ENCODE peak calls at places on chromosome 2, in six cellular contexts. J, R, E, H, G and F are unnamed samples.
A peak's percentile ranks its signal among the peaks of the same experiment; 100 is the strongest.

GRCh38 chr2:86033751-86034680 is 71.7 kb downstream of the POLR1A start:
- DNase-seq in E (no peak), J (no peak), H (no peak), G (no peak), R (no peak), F (no peak)

GRCh38 chr2:126748929-126749518 is 93.1 kb downstream of the GYPC start:
- DNase-seq in G (no peak), J (no peak), R (no peak), H (no peak), E (no peak), F (no peak)

GRCh38 chr2:60945341-60945740 is 64.0 kb downstream of the REL start:
- DNase-seq in G (no peak), E (no peak), R (no peak), J (no peak), H (no peak), F (no peak)

GRCh38 chr2:196530910-196531309 is 108.6 kb upstream of the CCDC150 start:
- DNase-seq in R (no peak), J (no peak), H (no peak), G (no peak), E (no peak), F (no peak)

GRCh38 chr2:96137611-96138129 is 632 bp downstream of the ASTL start:
- DNase-seq in E (no peak), R (no peak), H (no peak), G (no peak), J (no peak), F (no peak)

GRCh38 chr2:224837558-224837957 is 121.4 kb upstream of the CCDC195 start:
- DNase-seq in R (no peak), G (no peak), H (no peak), E (no peak), J (no peak), F (no peak)

GRCh38 chr2:16625201-16625729 is 40.4 kb downstream of the CYRIA start:
- DNase-seq in G (no peak), J (no peak), E (no peak), R (peak; percentile 61), H (no peak), F (peak; percentile 95)

GRCh38 chr2:61045999-61046398 is 19.7 kb upstream of the SANBR start:
- DNase-seq in J (no peak), E (no peak), R (no peak), H (no peak), G (no peak), F (no peak)

GRCh38 chr2:8026381-8026780 is 655.5 kb upstream of the ID2 start:
- DNase-seq in G (no peak), R (no peak), E (no peak), H (no peak), J (no peak), F (no peak)

GRCh38 chr2:8028981-8029380 is 652.9 kb upstream of the ID2 start:
- DNase-seq in E (no peak), J (no peak), G (no peak), R (no peak), H (no peak), F (no peak)

GRCh38 chr2:8027387-8027786 is 654.5 kb upstream of the ID2 start:
- DNase-seq in H (no peak), E (no peak), J (no peak), G (no peak), R (no peak), F (no peak)

GRCh38 chr2:8028436-8028835 is 653.4 kb upstream of the ID2 start:
- DNase-seq in G (no peak), J (no peak), H (no peak), R (no peak), E (no peak), F (no peak)

DNA sequence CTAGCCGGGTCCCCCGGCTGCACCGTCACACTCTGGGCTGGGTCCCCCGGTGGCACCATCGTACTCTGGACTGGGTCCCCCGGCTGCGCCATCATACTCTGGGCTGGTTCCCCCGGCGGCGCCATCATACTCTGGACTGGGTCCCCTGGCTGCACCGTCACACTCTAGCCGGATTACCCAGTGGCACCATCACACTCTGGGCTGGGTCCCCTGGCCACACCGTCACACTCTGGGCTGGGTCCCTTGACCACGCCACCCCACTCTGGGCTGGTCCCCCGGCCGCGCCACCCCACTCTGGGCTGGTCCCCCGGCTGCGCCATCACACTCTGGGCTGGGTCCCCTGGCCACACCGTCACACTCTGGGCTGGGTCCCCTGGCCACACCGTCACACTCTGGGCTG is 653.8 kb upstream of the ID2 start:
- DNase-seq in E (no peak), J (no peak), R (no peak), G (no peak), H (no peak), F (no peak)
- H3K27me3 ChIP-seq in E (no peaks in the 10 kb centered on the region), J (no peaks in the 10 kb centered on the region), R (no peaks in the 10 kb centered on the region), G (peaks cover 35% of the 10 kb centered on the region), H (no peaks in the 10 kb centered on the region), F (no peaks in the 10 kb centered on the region)

GRCh38 chr2:239461551-239462515 is 61.0 kb upstream of the HDAC4 start:
- DNase-seq in G (no peak), J (no peak), R (no peak), E (no peak), H (no peak), F (no peak)
- TF ChIP-seq REST in G (no peak), J (no peak), R (no peak), E (no peak), H (no peak), F (no peak)

GRCh38 chr2:156009293-156009692 is 323.2 kb downstream of the NR4A2 start:
- DNase-seq in R (no peak), E (no peak), H (no peak), J (no peak), G (peak; percentile 7), F (no peak)
- H3K27me3 ChIP-seq in R (no peaks in the 10 kb centered on the region), E (no peaks in the 10 kb centered on the region), H (no peaks in the 10 kb centered on the region), J (no peaks in the 10 kb centered on the region), G (no peaks in the 10 kb centered on the region), F (no peaks in the 10 kb centered on the region)

GRCh38 chr2:238420878-238421694 is 5.6 kb upstream of the ASB1 start:
- DNase-seq in H (no peak), J (no peak), G (no peak), R (peak; percentile 41), E (no peak), F (peak; percentile 18)
- TF ChIP-seq REST in H (no peak), J (no peak), G (no peak), R (no peak), E (no peak), F (no peak)

GRCh38 chr2:120350125-120350524 is 4.2 kb downstream of the INHBB start:
- DNase-seq in G (no peak), J (no peak), R (no peak), E (no peak), H (no peak), F (no peak)

GRCh38 chr2:120348134-120349103 is 2.5 kb downstream of the INHBB start:
- DNase-seq in E (no peak), G (peak; percentile 85), H (no peak), R (peak; percentile 49), J (no peak), F (no peak)

GRCh38 chr2:120350801-120351324 is 4.9 kb downstream of the INHBB start:
- DNase-seq in H (no peak), R (no peak), E (no peak), G (no peak), J (no peak), F (no peak)

GRCh38 chr2:120347387-120348010 is 1.6 kb downstream of the INHBB start:
- DNase-seq in J (no peak), R (peak; percentile 83), H (no peak), E (no peak), G (no peak), F (no peak)

GRCh38 chr2:120349125-120349921 is 3.4 kb downstream of the INHBB start:
- DNase-seq in R (peak; percentile 36), J (no peak), G (no peak), E (no peak), H (no peak), F (no peak)
- H3K27me3 ChIP-seq in R (peaks cover 73% of the 10 kb centered on the region), J (no peaks in the 10 kb centered on the region), G (peaks cover 82% of the 10 kb centered on the region), E (no peaks in the 10 kb centered on the region), H (peaks cover 27% of the 10 kb centered on the region), F (peaks cover 25% of the 10 kb centered on the region)

GRCh38 chr2:98761909-98762308 is 31.0 kb upstream of the MGAT4A start:
- DNase-seq in H (no peak), G (no peak), E (no peak), J (no peak), R (no peak), F (no peak)
- TF ChIP-seq REST in H (no peak), G (no peak), E (no peak), J (no peak), R (no peak), F (no peak)

DNA sequence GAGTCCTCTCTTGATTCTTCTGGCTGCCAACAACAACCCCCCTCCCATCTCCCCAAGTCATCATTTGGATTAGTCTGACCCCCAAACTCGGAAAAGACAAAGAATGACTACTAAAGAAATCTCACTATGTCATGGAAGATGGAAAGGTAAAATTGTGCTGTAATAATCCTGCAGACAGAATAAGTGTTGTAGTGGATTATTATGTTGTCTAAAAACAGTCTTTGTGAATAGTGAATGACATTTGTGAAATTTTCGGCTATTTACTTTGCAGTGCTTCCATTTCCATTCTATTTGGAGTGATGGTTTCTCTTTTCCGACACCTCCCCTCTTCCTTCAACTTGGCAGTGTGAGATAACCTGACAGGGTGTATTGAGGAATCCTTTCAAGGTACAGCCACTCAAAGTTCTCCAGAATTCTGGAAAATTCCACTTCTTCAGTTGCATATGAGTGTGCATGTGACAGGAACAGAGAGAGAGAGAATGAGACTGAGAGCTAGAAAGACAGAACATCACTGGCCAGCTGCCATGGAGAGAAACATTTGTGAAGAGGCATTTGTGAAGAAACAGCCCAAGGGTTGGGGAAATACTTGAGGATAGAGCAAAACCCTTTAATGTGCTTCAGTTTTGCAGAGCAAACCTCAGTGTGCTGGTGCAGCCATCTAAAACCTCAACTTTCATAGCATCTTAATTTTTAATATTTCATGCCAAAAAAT is 141.9 kb upstream of the DLX2 start:
- DNase-seq in G (no peak), E (no peak), J (no peak), H (no peak), R (no peak), F (no peak)
- H3K27me3 ChIP-seq in G (peaks cover 18% of the 10 kb centered on the region), E (no peaks in the 10 kb centered on the region), J (no peaks in the 10 kb centered on the region), H (no peaks in the 10 kb centered on the region), R (no peaks in the 10 kb centered on the region), F (no peaks in the 10 kb centered on the region)

GRCh38 chr2:184599875-184600227 is 1.5 kb downstream of the ZNF804A start:
- DNase-seq in G (no peak), H (no peak), E (no peak), J (no peak), R (no peak), F (peak; percentile 23)
- TF ChIP-seq REST in G (no peak), H (no peak), E (no peak), J (no peak), R (no peak), F (no peak)

GRCh38 chr2:161426788-161427412 is 10.8 kb downstream of the TBR1 start:
- DNase-seq in H (peak; percentile 49), G (no peak), J (no peak), R (peak; percentile 43), E (no peak), F (no peak)

GRCh38 chr2:161427413-161428239 is 11.5 kb downstream of the TBR1 start:
- DNase-seq in J (no peak), H (no peak), G (no peak), E (no peak), R (peak; percentile 64), F (no peak)

GRCh38 chr2:161428240-161428587 is 12.1 kb downstream of the TBR1 start:
- DNase-seq in E (no peak), R (no peak), G (no peak), H (no peak), J (no peak), F (no peak)

GRCh38 chr2:161432107-161432506 is 16.0 kb downstream of the TBR1 start:
- DNase-seq in G (no peak), H (no peak), R (no peak), J (no peak), E (no peak), F (no peak)

GRCh38 chr2:161430416-161430815 is 14.3 kb downstream of the TBR1 start:
- DNase-seq in H (no peak), E (no peak), J (no peak), R (no peak), G (no peak), F (no peak)
- H3K27me3 ChIP-seq in H (peaks cover 27% of the 10 kb centered on the region), E (peaks cover 2% of the 10 kb centered on the region), J (no peaks in the 10 kb centered on the region), R (peaks cover 74% of the 10 kb centered on the region), G (peaks cover 24% of the 10 kb centered on the region), F (peaks cover 42% of the 10 kb centered on the region)